ENCODE peak calls at places on chromosomes 11 and 22, in nine cellular contexts. U is endothelial cell; W is neural crest cell; J is AG10803; E is glutamatergic neuron; X is colonic mucosa; Y is progenitor cell of endocrine pancreas; T is D721Med; P is activated CD8-positive, alpha-beta T cell treated with anti-CD3 and anti-CD28 coated beads for 36 hours. O is an unnamed sample.
A peak's percentile ranks its signal among the peaks of the same experiment; 100 is the strongest.

GRCh38 chr11:63592975-63593395 is 21.2 kb downstream of the PLAAT3 start:
- DNase-seq in U (no peak), P (no peak), E (peak; percentile 40), T (no peak), Y (no peak), J (no peak), W (no peak), X (no peak), O (no peak)

GRCh38 chr22:41341990-41342389 is 39.8 kb upstream of the TEF start:
- DNase-seq in J (no peak), W (no peak), X (no peak), P (peak; percentile 75), E (no peak), Y (no peak), U (no peak), T (no peak), O (no peak)

GRCh38 chr22:36102995-36103394 is 57.6 kb downstream of the APOL3 start:
- DNase-seq in J (no peak), Y (no peak), U (no peak), E (no peak), W (no peak), X (no peak), T (no peak), P (no peak), O (no peak)

GRCh38 chr22:20562607-20563463 is 55.4 kb downstream of the MED15 start:
- DNase-seq in J (no peak), U (no peak), Y (no peak), E (no peak), W (no peak), X (no peak), P (no peak), T (no peak), O (no peak)

GRCh38 chr11:108223449-108224149 is 732 bp downstream of the ATM start:
- DNase-seq in E (no peak), X (no peak), U (no peak), J (peak; percentile 26), T (no peak), P (peak; percentile 41), W (no peak), Y (no peak), O (no peak)

GRCh38 chr11:126115820-126116319 is 53.2 kb upstream of the CDON start:
- DNase-seq in T (no peak), U (peak; percentile 34), X (peak; percentile 72), E (no peak), P (no peak), J (peak; percentile 91), W (no peak), Y (peak; percentile 19), O (no peak)

GRCh38 chr22:43848366-43849171 is 13.7 kb downstream of the SULT4A1 start:
- DNase-seq in Y (no peak), J (peak; percentile 42), E (peak; percentile 65), P (no peak), U (peak; percentile 50), T (no peak), X (no peak), W (no peak), O (no peak)

GRCh38 chr11:106202935-106203620 is 125.6 kb downstream of the AASDHPPT start:
- DNase-seq in Y (no peak), U (no peak), X (no peak), J (no peak), T (no peak), W (no peak), E (no peak), P (no peak), O (no peak)

GRCh38 chr11:134332189-134332631 is 422 bp downstream of the GLB1L2 start:
- DNase-seq in Y (peak; percentile 25), W (peak; percentile 29), E (peak; percentile 38), T (no peak), U (peak; percentile 23), X (peak; percentile 52), P (peak; percentile 18), J (no peak), O (no peak)

DNA sequence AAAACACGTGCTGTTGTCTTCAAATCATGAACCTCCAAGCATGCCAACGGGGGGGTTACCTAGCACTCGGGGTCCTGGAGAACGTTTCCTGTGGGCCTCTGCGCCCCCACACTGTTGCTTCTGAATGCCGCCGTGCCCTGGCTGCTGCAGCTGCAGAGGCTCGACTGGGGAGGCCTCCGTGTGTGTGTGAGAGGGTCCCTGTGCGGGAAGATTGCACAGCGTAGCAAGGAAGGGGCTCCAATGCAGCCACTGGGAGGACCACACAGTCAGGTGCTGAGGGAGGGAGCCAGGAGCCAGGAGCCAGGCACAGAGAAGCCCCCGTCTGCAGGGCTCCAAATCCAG is 1322.3 kb downstream of the TBC1D22A start:
- DNase-seq in E (no peak), P (no peak), U (no peak), X (no peak), Y (no peak), T (no peak), J (no peak), W (no peak), O (no peak)
- TF ChIP-seq CTCF in E (no peak), P (no peak), U (no peak), X (no peak), Y (no peak), T (no peak), J (no peak), W (no peak), O (no peak)

DNA sequence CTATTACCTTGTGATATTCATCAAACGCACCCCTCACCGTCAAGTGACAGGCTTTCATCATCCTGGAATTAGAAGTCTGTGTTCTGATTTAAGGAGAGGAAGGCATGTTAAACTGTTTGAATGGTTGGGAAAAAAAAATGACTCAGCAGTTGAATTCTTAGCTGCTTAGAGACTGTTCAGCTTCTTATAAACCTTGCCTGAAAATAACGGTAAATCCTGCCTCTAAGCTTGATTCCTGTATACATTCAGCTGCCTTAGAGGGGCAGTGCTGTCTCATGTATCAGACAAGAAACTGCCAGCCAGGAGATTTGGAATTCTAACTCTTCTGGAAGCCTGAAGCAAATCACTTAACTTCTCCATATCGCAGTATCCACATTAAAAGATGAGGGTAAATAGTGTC is 437.4 kb downstream of the JRKL start:
- DNase-seq in Y (no peak), T (no peak), X (no peak), W (no peak), P (no peak), E (no peak), U (peak; percentile 6), J (no peak), O (no peak)
- TF ChIP-seq CTCF in Y (peak; percentile 36), T (peak; percentile 72), X (no peak), W (peak; percentile 26), P (no peak), E (no peak), U (no peak), J (no peak), O (no peak)

DNA sequence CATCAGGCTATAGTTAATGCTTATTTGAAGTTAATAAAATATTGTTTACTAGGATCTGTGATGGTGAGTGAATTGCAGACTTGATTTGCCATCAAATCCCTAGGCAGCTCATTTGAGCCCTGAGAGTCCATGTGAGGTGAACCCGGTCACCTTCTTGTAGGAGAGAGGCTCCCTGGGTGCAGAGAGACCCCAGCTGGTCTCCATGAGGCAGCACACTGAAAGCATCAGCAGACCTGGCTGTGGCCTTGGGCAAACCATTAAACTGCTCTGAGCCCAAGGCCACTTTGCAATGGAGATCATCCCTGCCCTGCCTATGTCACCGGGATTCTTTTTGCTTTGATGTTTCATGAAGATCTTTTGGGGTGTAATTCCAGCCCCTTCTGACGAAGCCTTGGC is 125.2 kb downstream of the MICAL2 start:
- DNase-seq in X (no peak), U (no peak), T (no peak), P (peak; percentile 31), J (no peak), Y (no peak), E (no peak), W (no peak), O (no peak)
- TF ChIP-seq CTCF in X (no peak), U (no peak), T (no peak), P (no peak), J (peak; percentile 19), Y (no peak), E (no peak), W (no peak), O (no peak)

GRCh38 chr11:65013130-65013691 is 749 bp upstream of the ARL2 start:
- DNase-seq in E (peak; percentile 89), J (peak; percentile 84), T (peak; percentile 69), X (peak; percentile 96), P (peak; percentile 97), W (peak; percentile 86), Y (peak; percentile 79), U (peak; percentile 93), O (peak; percentile 71)
- TF ChIP-seq CTCF in E (no peak), J (peak; percentile 67), T (peak; percentile 62), X (peak; percentile 83), P (no peak), W (peak; percentile 80), Y (peak; percentile 68), U (no peak), O (no peak)

GRCh38 chr22:33302049-33302545 is 243.9 kb upstream of the SYN3 start:
- DNase-seq in P (peak; percentile 75), Y (peak; percentile 73), E (peak; percentile 92), T (peak; percentile 29), U (peak; percentile 90), J (peak; percentile 66), W (peak; percentile 89), X (peak; percentile 85), O (peak; percentile 60)
- TF ChIP-seq CTCF in P (peak; percentile 86), Y (peak; percentile 95), E (peak; percentile 90), T (peak; percentile 90), U (peak; percentile 83), J (peak; percentile 97), W (peak; percentile 97), X (peak; percentile 88), O (peak; percentile 84)

GRCh38 chr11:119015054-119015611 is 3.0 kb downstream of the RPS25 start:
- DNase-seq in U (no peak), J (no peak), X (peak; percentile 32), Y (no peak), T (no peak), P (no peak), W (no peak), E (no peak), O (no peak)
- TF ChIP-seq CTCF in U (no peak), J (peak; percentile 9), X (no peak), Y (no peak), T (peak; percentile 7), P (no peak), W (no peak), E (no peak), O (no peak)

GRCh38 chr11:34104680-34105078 is 750 bp upstream of the NAT10 start:
- DNase-seq in Y (no peak), E (no peak), T (no peak), W (no peak), J (no peak), P (no peak), U (no peak), X (no peak), O (no peak)

GRCh38 chr11:34105957-34106504 is 602 bp downstream of the NAT10 start:
- DNase-seq in P (no peak), W (no peak), Y (no peak), U (no peak), X (no peak), J (peak; percentile 13), T (no peak), E (no peak), O (no peak)

GRCh38 chr11:34105079-34105956 is at the start of gene NAT10:
- DNase-seq in X (peak; percentile 97), T (peak; percentile 74), J (peak; percentile 99), Y (peak; percentile 92), W (peak; percentile 91), U (peak; percentile 93), E (peak; percentile 96), P (peak; percentile 98), O (peak; percentile 90)
- TF ChIP-seq CTCF in X (no peak), T (no peak), J (peak; percentile 19), Y (peak; percentile 26), W (peak; percentile 32), U (no peak), E (no peak), P (no peak), O (no peak)

O was measured in mesothelial cell of epicardium.